ENCODE peak calls at places on chromosomes 1 and 21, in seven cellular contexts. Y, F, R, N, S, X and W are unnamed samples.

GRCh38 chr1:147892216-147892615 is 10.4 kb upstream of the GJA8 start:
- DNase-seq in Y (no peak), F (no peak), R (no peak), N (no peak), S (no peak), X (no peak), W (no peak)

GRCh38 chr21:35779690-35780570 is 280.4 kb downstream of the SETD4 start:
- DNase-seq in Y (peak; percentile 79), F (no peak), R (no peak), N (no peak), S (no peak), X (no peak), W (no peak)

GRCh38 chr1:8424539-8425116 is 106.7 kb downstream of the SLC45A1 start:
- DNase-seq in Y (no peak), F (peak; percentile 53), R (peak; percentile 78), N (no peak), S (peak; percentile 72), X (no peak), W (peak; percentile 71)

GRCh38 chr1:10402729-10403274 is 3.9 kb downstream of the PGD start:
- DNase-seq in Y (no peak), F (no peak), R (no peak), N (no peak), S (no peak), X (no peak), W (no peak)

GRCh38 chr21:44911384-44912157 is 9.1 kb downstream of the ITGB2 start:
- DNase-seq in Y (no peak), F (peak; percentile 81), R (peak; percentile 82), N (peak; percentile 95), S (no peak), X (no peak), W (peak; percentile 80)

GRCh38 chr1:15386128-15386824 is 23.4 kb upstream of the EFHD2 start:
- DNase-seq in Y (no peak), F (no peak), R (no peak), N (no peak), S (no peak), X (peak; percentile 48), W (no peak)

GRCh38 chr21:15722591-15723324 is 7.0 kb upstream of the USP25 start:
- DNase-seq in Y (no peak), F (no peak), R (no peak), N (no peak), S (no peak), X (no peak), W (no peak)

GRCh38 chr1:4657244-4657789 is 2.9 kb downstream of the AJAP1 start:
- DNase-seq in Y (no peak), F (no peak), R (no peak), N (no peak), S (no peak), X (no peak), W (no peak)

GRCh38 chr1:12754738-12755137 is 8.7 kb downstream of the CFAP107 start:
- DNase-seq in Y (no peak), F (no peak), R (no peak), N (no peak), S (no peak), X (no peak), W (no peak)

GRCh38 chr1:161506336-161507223 is 1.3 kb downstream of the FCGR2A start:
- DNase-seq in Y (no peak), F (no peak), R (no peak), N (peak; percentile 86), S (peak; percentile 84), X (no peak), W (peak; percentile 28)

GRCh38 chr1:14970115-14970798 is 183.3 kb upstream of the TMEM51 start:
- DNase-seq in Y (peak; percentile 83), F (no peak), R (peak; percentile 94), N (peak; percentile 95), S (no peak), X (no peak), W (peak; percentile 93)

GRCh38 chr1:27569506-27570382 is 34.2 kb downstream of the AHDC1 start:
- DNase-seq in Y (no peak), F (no peak), R (no peak), N (no peak), S (no peak), X (no peak), W (peak; percentile 65)

GRCh38 chr21:37402251-37402867 is 35.8 kb downstream of the DYRK1A start:
- DNase-seq in Y (no peak), F (no peak), R (no peak), N (no peak), S (no peak), X (no peak), W (no peak)

GRCh38 chr1:225044258-225044657 is 114.8 kb downstream of the DNAH14 start:
- DNase-seq in Y (no peak), F (no peak), R (no peak), N (no peak), S (no peak), X (no peak), W (no peak)

GRCh38 chr1:36586146-36586545 is 103.4 kb upstream of the CSF3R start:
- DNase-seq in Y (no peak), F (no peak), R (no peak), N (no peak), S (no peak), X (no peak), W (no peak)

GRCh38 chr21:46029201-46029924 is 47.8 kb downstream of the COL6A1 start:
- DNase-seq in Y (no peak), F (no peak), R (no peak), N (no peak), S (no peak), X (no peak), W (no peak)

GRCh38 chr1:58442114-58442513 is 104.4 kb downstream of the OMA1 start:
- DNase-seq in Y (peak; percentile 62), F (no peak), R (no peak), N (no peak), S (no peak), X (no peak), W (no peak)

GRCh38 chr1:192588546-192588945 is 13.0 kb downstream of the RGS1 start:
- DNase-seq in Y (no peak), F (no peak), R (no peak), N (no peak), S (no peak), X (no peak), W (no peak)

GRCh38 chr1:223175032-223175431 is 32.0 kb upstream of the TLR5 start:
- DNase-seq in Y (no peak), F (no peak), R (no peak), N (no peak), S (no peak), X (no peak), W (no peak)

GRCh38 chr21:25572895-25573310 is 34.4 kb downstream of the MRPL39 start:
- DNase-seq in Y (no peak), F (no peak), R (no peak), N (no peak), S (no peak), X (no peak), W (no peak)

GRCh38 chr21:43289442-43289841 is 120.6 kb downstream of the CRYAA start:
- DNase-seq in Y (no peak), F (no peak), R (no peak), N (no peak), S (no peak), X (no peak), W (no peak)

GRCh38 chr1:18951416-18951815 is 5.1 kb downstream of the IFFO2 start:
- DNase-seq in Y (no peak), F (no peak), R (no peak), N (no peak), S (no peak), X (no peak), W (no peak)

GRCh38 chr1:58401991-58402390 is 144.5 kb downstream of the OMA1 start:
- DNase-seq in Y (no peak), F (no peak), R (no peak), N (no peak), S (no peak), X (no peak), W (no peak)

GRCh38 chr1:203120325-203121138 is 7.0 kb upstream of the ADORA1 start:
- DNase-seq in Y (no peak), F (no peak), R (no peak), N (peak; percentile 56), S (no peak), X (no peak), W (no peak)

GRCh38 chr1:171916315-171916771 is 75.0 kb downstream of the DNM3 start:
- DNase-seq in Y (no peak), F (no peak), R (no peak), N (no peak), S (no peak), X (no peak), W (no peak)

GRCh38 chr1:220513834-220514233 is 14.1 kb upstream of the MARK1 start:
- DNase-seq in Y (no peak), F (no peak), R (no peak), N (no peak), S (no peak), X (no peak), W (no peak)

GRCh38 chr1:220514256-220514655 is 13.7 kb upstream of the MARK1 start:
- DNase-seq in Y (no peak), F (no peak), R (no peak), N (no peak), S (no peak), X (no peak), W (no peak)

GRCh38 chr1:220516014-220516721 is 11.8 kb upstream of the MARK1 start:
- DNase-seq in Y (no peak), F (no peak), R (no peak), N (no peak), S (no peak), X (no peak), W (no peak)

GRCh38 chr1:220511183-220511582 is 16.8 kb upstream of the MARK1 start:
- DNase-seq in Y (no peak), F (no peak), R (no peak), N (no peak), S (no peak), X (no peak), W (no peak)

DNA sequence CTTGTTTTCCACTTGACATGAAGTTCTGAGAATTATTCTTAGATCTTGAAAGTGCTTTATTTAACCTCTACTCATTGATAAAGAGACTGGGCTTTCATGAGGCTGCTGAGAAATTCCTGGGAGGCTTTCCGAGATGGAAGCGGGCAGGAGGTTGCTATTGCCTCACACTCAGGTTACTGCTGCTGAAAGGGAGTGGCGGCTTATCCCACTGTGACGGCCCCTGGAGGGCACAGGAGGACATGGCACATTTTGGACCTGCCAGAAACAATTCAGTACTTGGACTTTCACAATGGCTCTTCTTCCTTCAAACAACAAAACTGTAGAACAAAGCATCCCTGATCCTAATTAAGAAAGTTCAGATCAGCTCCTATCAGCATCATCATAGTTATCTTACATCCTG is 16.2 kb upstream of the MARK1 start:
- DNase-seq in Y (no peak), F (no peak), R (no peak), N (no peak), S (no peak), X (no peak), W (no peak)
- TF ChIP-seq CTCF in Y (peak; percentile 36), F (peak; percentile 27), R (no peak), N (no peak), S (no peak), X (peak; percentile 45), W (no peak)

GRCh38 chr1:43367904-43368645 is at the start of gene ELOVL1:
- DNase-seq in Y (no peak), F (peak; percentile 95), R (peak; percentile 96), N (peak; percentile 98), S (peak; percentile 85), X (peak; percentile 88), W (peak; percentile 89)
- TF ChIP-seq CTCF in Y (peak; percentile 30), F (peak; percentile 18), R (peak; percentile 11), N (no peak), S (peak; percentile 20), X (no peak), W (peak; percentile 11)

GRCh38 chr1:160342953-160343869 is at the start of the genes COPA and NCSTN:
- DNase-seq in Y (peak; percentile 86), F (peak; percentile 94), R (peak; percentile 97), N (peak; percentile 98), S (peak; percentile 92), X (peak; percentile 86), W (peak; percentile 94)
- TF ChIP-seq CTCF in Y (no peak), F (no peak), R (no peak), N (no peak), S (no peak), X (no peak), W (no peak)

GRCh38 chr1:178946416-178946815 is 75.5 kb upstream of the ANGPTL1 start:
- DNase-seq in Y (no peak), F (no peak), R (peak; percentile 56), N (no peak), S (no peak), X (no peak), W (no peak)
- TF ChIP-seq CTCF in Y (no peak), F (no peak), R (no peak), N (no peak), S (no peak), X (no peak), W (no peak)